ENCODE peak calls at places on chromosomes 2 and 18, in eight cellular contexts. J is left ventricle myocardium inferior; D is psoas muscle; W is endothelial cell; L is uterus; K is naive thymus-derived CD4-positive, alpha-beta T cell; T is AG09309; M is HTR-8/SVneo. U is an unnamed sample.

GRCh38 chr2:242004223-242004901 is 134.8 kb downstream of the RTP5 start:
- DNase-seq in T (no peak), M (no peak), L (no peak), W (no peak), K (no peak), D (no peak), J (no peak), U (no peak)

GRCh38 chr2:18578033-18578432 is 11.3 kb downstream of the NT5C1B start:
- DNase-seq in L (no peak), K (no peak), W (no peak), D (no peak), J (no peak), T (peak; percentile 28), M (no peak), U (no peak)

GRCh38 chr2:140994856-140995255 is 1136.0 kb downstream of the LRP1B start:
- DNase-seq in W (no peak), J (no peak), M (no peak), K (no peak), L (no peak), D (no peak), T (no peak), U (no peak)

GRCh38 chr2:31088516-31089195 is 49.6 kb downstream of the GALNT14 start:
- DNase-seq in M (no peak), K (no peak), W (no peak), D (no peak), T (no peak), L (no peak), J (no peak), U (no peak)

GRCh38 chr18:79524181-79525078 is 128.7 kb downstream of the NFATC1 start:
- DNase-seq in W (no peak), K (peak; percentile 59), M (no peak), D (no peak), J (no peak), T (no peak), L (peak; percentile 12), U (peak; percentile 58)

GRCh38 chr2:215521031-215521430 is 85.2 kb upstream of the FN1 start:
- DNase-seq in W (no peak), M (no peak), T (no peak), K (no peak), J (no peak), D (no peak), L (no peak), U (no peak)

GRCh38 chr2:236286866-236287545 is 22.8 kb upstream of the ASB18 start:
- DNase-seq in M (peak; percentile 62), L (no peak), D (no peak), W (no peak), K (no peak), J (no peak), T (no peak), U (no peak)

GRCh38 chr2:226550801-226551200 is 248.8 kb downstream of the IRS1 start:
- DNase-seq in J (no peak), T (no peak), L (no peak), W (no peak), D (no peak), K (no peak), M (no peak), U (no peak)

GRCh38 chr2:152320166-152320565 is 14.8 kb upstream of the FMNL2 start:
- DNase-seq in T (no peak), M (no peak), L (no peak), W (no peak), K (no peak), J (no peak), D (no peak), U (no peak)

GRCh38 chr2:231059756-231060155 is 3.1 kb downstream of the PSMD1 start:
- DNase-seq in T (no peak), K (no peak), J (no peak), W (no peak), D (no peak), L (no peak), M (no peak), U (no peak)

GRCh38 chr2:66560683-66561082 is 125.8 kb downstream of the MEIS1 start:
- DNase-seq in M (no peak), J (no peak), L (peak; percentile 40), D (no peak), W (no peak), T (no peak), K (no peak), U (no peak)

GRCh38 chr2:241617431-241618154 is 19.4 kb downstream of the THAP4 start:
- DNase-seq in W (no peak), T (no peak), K (peak; percentile 55), J (peak; percentile 71), M (no peak), D (peak; percentile 71), L (no peak), U (peak; percentile 52)

GRCh38 chr2:141899740-141900139 is 231.1 kb downstream of the LRP1B start:
- DNase-seq in J (no peak), L (no peak), W (no peak), M (no peak), D (no peak), T (no peak), K (no peak), U (no peak)

GRCh38 chr2:34652636-34653035 is 1053.5 kb upstream of the FAM98A start:
- DNase-seq in K (no peak), W (peak; percentile 8), M (no peak), J (no peak), D (no peak), L (no peak), T (no peak), U (no peak)

U was measured in naive B cell.